ENCODE peak calls at places on chromosomes 12 and 14, in six cellular contexts. X is DMS 273 treated with DMSO at 0.1 percent for 48 hours, Q is foreskin fibroblast, R is neural crest cell, H is AG04449, E is Kasumi-1. F is an unnamed sample.

GRCh38 chr12:15689751-15690191 is 99.4 kb downstream of the EPS8 start:
- DNase-seq in R (no peak), E (no peak), Q (no peak), H (no peak), X (no peak), F (no peak)

GRCh38 chr12:6553051-6553868 is 2.6 kb downstream of the IFFO1 start:
- DNase-seq in R (no peak), H (no peak), Q (peak; percentile 93), E (no peak), X (no peak), F (no peak)

GRCh38 chr14:29865299-29865698 is 62.3 kb downstream of the PRKD1 start:
- DNase-seq in X (peak; percentile 32), H (no peak), R (no peak), Q (peak; percentile 3), E (no peak), F (no peak)

GRCh38 chr14:102092806-102093205 is 6.0 kb upstream of the HSP90AA1 start:
- DNase-seq in Q (no peak), X (no peak), R (no peak), E (no peak), H (no peak), F (no peak)

GRCh38 chr12:16027012-16027411 is 115.9 kb downstream of the DERA start:
- DNase-seq in Q (peak; percentile 37), E (no peak), R (no peak), H (no peak), X (no peak), F (no peak)

GRCh38 chr12:24904871-24905270 is 44.0 kb downstream of the BCAT1 start:
- DNase-seq in X (no peak), R (no peak), E (no peak), H (no peak), Q (no peak), F (no peak)

GRCh38 chr14:55884819-55885218 is 233.4 kb upstream of the PELI2 start:
- DNase-seq in H (no peak), E (no peak), Q (peak; percentile 39), R (no peak), X (no peak), F (no peak)

GRCh38 chr12:124683330-124683662 is 115.9 kb upstream of the NCOR2 start:
- DNase-seq in E (no peak), R (no peak), H (no peak), Q (no peak), X (no peak), F (no peak)

GRCh38 chr12:121296618-121297476 is at the start of gene CAMKK2:
- DNase-seq in Q (peak; percentile 94), H (no peak), E (peak; percentile 87), R (peak; percentile 76), X (peak; percentile 29), F (peak; percentile 96)

GRCh38 chr12:50314629-50315312 is 31.5 kb upstream of the LIMA1 start:
- DNase-seq in H (no peak), X (no peak), E (peak; percentile 65), R (peak; percentile 8), Q (peak; percentile 76), F (peak; percentile 57)

GRCh38 chr12:124143726-124144125 is 151.2 kb upstream of the RFLNA start:
- DNase-seq in R (no peak), E (no peak), Q (no peak), X (no peak), H (no peak), F (no peak)